ENCODE peak calls at places on chromosomes 5 and 9, in ten cellular contexts. K is neural crest cell; X is lung; H is WTC11; D is HS-5; Z is bronchial epithelial cell; E is activated CD4-positive, alpha-beta T cell treated with anti-CD3 and anti-CD28 coated beads for 24 hours; J is hypothalamus; N is ELR; G is epithelial cell of esophagus. A is an unnamed sample.

GRCh38 chr5:173329370-173330150 is 1.3 kb upstream of the STC2 start:
- DNase-seq in E (peak), G (peak), X (no peak), D (no peak), K (peak), J (no peak), H (peak), N (peak), Z (no peak), A (no peak)

GRCh38 chr5:53037141-53037859 is 48.1 kb downstream of the ITGA2 start:
- DNase-seq in E (no peak), J (no peak), K (no peak), H (no peak), G (peak), D (peak), Z (peak), X (no peak), N (peak), A (no peak)

GRCh38 chr5:154721476-154722058 is 33.6 kb upstream of the LARP1 start:
- DNase-seq in X (no peak), G (no peak), J (no peak), K (no peak), E (no peak), H (peak), N (no peak), Z (no peak), D (no peak), A (no peak)

GRCh38 chr9:81045658-81046057 is 643.7 kb downstream of the TLE1 start:
- DNase-seq in X (no peak), E (no peak), N (no peak), D (no peak), J (no peak), Z (no peak), H (no peak), G (no peak), K (no peak), A (no peak)

GRCh38 chr5:32206799-32207634 is 32.9 kb upstream of the GOLPH3 start:
- DNase-seq in K (no peak), J (no peak), G (no peak), N (no peak), E (no peak), X (no peak), D (no peak), H (no peak), Z (no peak), A (no peak)

GRCh38 chr9:35112257-35113020 is 3.2 kb downstream of the ATOSB start:
- DNase-seq in E (no peak), Z (peak), N (peak), H (no peak), D (peak), G (peak), X (no peak), K (no peak), J (no peak), A (no peak)

GRCh38 chr9:34653131-34653530 is 1.1 kb downstream of the IL11RA start:
- DNase-seq in D (no peak), X (no peak), K (no peak), N (peak), G (no peak), E (no peak), J (no peak), H (no peak), Z (no peak), A (no peak)

GRCh38 chr9:123964756-123965155 is 34.8 kb upstream of the DENND1A start:
- DNase-seq in H (no peak), Z (no peak), X (no peak), D (no peak), K (no peak), G (no peak), N (no peak), J (no peak), E (no peak), A (no peak)

GRCh38 chr9:471320-471719 is 256.7 kb downstream of the DOCK8 start:
- DNase-seq in H (no peak), G (no peak), E (no peak), D (no peak), N (no peak), Z (no peak), J (no peak), X (no peak), K (no peak), A (no peak)

GRCh38 chr5:176183321-176184074 is 54.7 kb upstream of the SIMC1 start:
- DNase-seq in N (no peak), E (no peak), D (no peak), Z (no peak), K (no peak), X (no peak), H (no peak), G (no peak), J (no peak), A (no peak)

GRCh38 chr5:84272776-84273516 is 111.7 kb downstream of the EDIL3 start:
- DNase-seq in Z (no peak), K (no peak), N (no peak), G (no peak), H (no peak), D (no peak), J (no peak), E (no peak), X (no peak), A (no peak)

GRCh38 chr9:136144450-136144849 is 25.8 kb upstream of the TMEM250 start:
- DNase-seq in J (no peak), N (no peak), K (no peak), Z (no peak), X (no peak), G (no peak), E (no peak), H (peak), D (no peak), A (no peak)

GRCh38 chr5:65625743-65626142 is 916 bp downstream of the SHLD3 start:
- DNase-seq in G (no peak), X (no peak), H (no peak), N (peak), J (no peak), K (no peak), Z (no peak), E (no peak), D (no peak), A (no peak)

GRCh38 chr9:21028476-21028875 is 3.0 kb downstream of the HACD4 start:
- DNase-seq in H (no peak), K (no peak), X (no peak), G (no peak), J (no peak), E (no peak), D (no peak), Z (no peak), N (peak), A (no peak)

GRCh38 chr9:21873540-21874221 is 71.2 kb downstream of the MTAP start:
- DNase-seq in Z (peak), J (no peak), G (peak), N (peak), H (no peak), K (no peak), X (no peak), D (peak), E (no peak), A (no peak)

GRCh38 chr5:175797521-175798038 is 73.8 kb upstream of the CPLX2 start:
- DNase-seq in G (no peak), D (no peak), N (no peak), H (peak), J (no peak), K (peak), Z (no peak), X (no peak), E (no peak), A (no peak)

GRCh38 chr5:156942064-156942463 is 21.0 kb downstream of the TIMD4 start:
- DNase-seq in D (no peak), X (no peak), J (no peak), H (no peak), Z (no peak), K (no peak), E (no peak), G (no peak), N (no peak), A (no peak)

GRCh38 chr9:97748525-97748924 is 51.4 kb upstream of the XPA start:
- DNase-seq in N (no peak), K (no peak), X (no peak), H (no peak), D (no peak), J (no peak), E (no peak), Z (no peak), G (no peak), A (no peak)

GRCh38 chr9:20570756-20571155 is 51.5 kb downstream of the MLLT3 start:
- DNase-seq in G (peak), X (no peak), Z (peak), H (no peak), N (peak), E (no peak), J (no peak), D (no peak), K (no peak), A (no peak)

A was measured in left colon.